ENCODE peak calls at places on chromosomes 2 and 18, in eight cellular contexts. F, V, K, T, Y, G, L and X are unnamed samples.

GRCh38 chr2:200809506-200810251 is 2.0 kb upstream of the BZW1 start:
- DNase-seq in F (no peak), V (no peak), K (no peak), T (no peak), Y (no peak), G (no peak), L (no peak), X (no peak)

GRCh38 chr2:207206001-207206400 is 40.3 kb upstream of the KLF7 start:
- DNase-seq in F (no peak), V (no peak), K (no peak), T (peak; percentile 55), Y (no peak), G (no peak), L (no peak), X (no peak)

GRCh38 chr2:241500431-241500975 is 7.9 kb downstream of the STK25 start:
- DNase-seq in F (no peak), V (no peak), K (no peak), T (no peak), Y (no peak), G (no peak), L (no peak), X (no peak)

GRCh38 chr2:207828361-207829057 is 58.8 kb upstream of the FZD5 start:
- DNase-seq in F (no peak), V (no peak), K (no peak), T (no peak), Y (no peak), G (no peak), L (no peak), X (no peak)

GRCh38 chr2:26849056-26850001 is 1.4 kb downstream of the DPYSL5 start:
- DNase-seq in F (peak; percentile 24), V (no peak), K (no peak), T (no peak), Y (no peak), G (peak; percentile 22), L (no peak), X (no peak)

GRCh38 chr2:159144776-159145614 is 141.5 kb downstream of the WDSUB1 start:
- DNase-seq in F (no peak), V (no peak), K (no peak), T (no peak), Y (no peak), G (no peak), L (no peak), X (no peak)

GRCh38 chr2:54569745-54570296 is 113.7 kb downstream of the SPTBN1 start:
- DNase-seq in F (no peak), V (peak; percentile 33), K (no peak), T (no peak), Y (no peak), G (no peak), L (no peak), X (no peak)

GRCh38 chr2:15844099-15844801 is 96.1 kb upstream of the MYCN start:
- DNase-seq in F (no peak), V (no peak), K (no peak), T (no peak), Y (no peak), G (no peak), L (no peak), X (no peak)

GRCh38 chr2:8554296-8554806 is 127.5 kb upstream of the ID2 start:
- DNase-seq in F (peak; percentile 8), V (no peak), K (no peak), T (no peak), Y (no peak), G (no peak), L (peak; percentile 50), X (no peak)

GRCh38 chr2:196926562-196927317 is at the start of gene PGAP1:
- DNase-seq in F (peak; percentile 86), V (peak; percentile 91), K (peak; percentile 71), T (peak; percentile 93), Y (peak; percentile 93), G (peak; percentile 81), L (peak; percentile 95), X (peak; percentile 52)

GRCh38 chr2:173493874-173494273 is 139.2 kb downstream of the CDCA7 start:
- DNase-seq in F (no peak), V (no peak), K (no peak), T (no peak), Y (no peak), G (no peak), L (no peak), X (no peak)

GRCh38 chr2:86331391-86331790 is 6.0 kb downstream of the REEP1 start:
- DNase-seq in F (no peak), V (no peak), K (no peak), T (no peak), Y (no peak), G (no peak), L (no peak), X (no peak)

GRCh38 chr2:95392730-95393455 is 9.6 kb upstream of the FAHD2A start:
- DNase-seq in F (no peak), V (no peak), K (no peak), T (no peak), Y (no peak), G (no peak), L (no peak), X (no peak)

GRCh38 chr18:76262956-76263955 is 231.8 kb downstream of the ZNF516 start:
- DNase-seq in F (no peak), V (no peak), K (no peak), T (no peak), Y (no peak), G (no peak), L (no peak), X (no peak)

GRCh38 chr2:41241325-41242000 is 789.6 kb upstream of the SLC8A1 start:
- DNase-seq in F (no peak), V (no peak), K (no peak), T (no peak), Y (no peak), G (no peak), L (no peak), X (no peak)

GRCh38 chr2:218886461-218886947 is 5.9 kb downstream of the WNT10A start:
- DNase-seq in F (peak; percentile 64), V (no peak), K (no peak), T (peak; percentile 73), Y (no peak), G (no peak), L (peak; percentile 73), X (no peak)

GRCh38 chr2:219172231-219173154 is 2.7 kb upstream of the SLC23A3 start:
- DNase-seq in F (no peak), V (no peak), K (no peak), T (no peak), Y (no peak), G (no peak), L (no peak), X (no peak)

GRCh38 chr2:30225131-30225762 is 6.1 kb upstream of the LBH start:
- DNase-seq in F (no peak), V (peak; percentile 53), K (no peak), T (no peak), Y (no peak), G (no peak), L (no peak), X (peak; percentile 28)

GRCh38 chr2:240840435-240841060 is 20.5 kb upstream of the KIF1A start:
- DNase-seq in F (peak; percentile 65), V (peak; percentile 41), K (no peak), T (peak; percentile 24), Y (peak; percentile 70), G (no peak), L (no peak), X (no peak)

GRCh38 chr2:98835831-98836385 is 100.1 kb downstream of the CRACDL start:
- DNase-seq in F (no peak), V (peak; percentile 13), K (no peak), T (no peak), Y (no peak), G (peak; percentile 41), L (no peak), X (no peak)

GRCh38 chr18:3579701-3580100 is 129.7 kb downstream of the TGIF1 start:
- DNase-seq in F (no peak), V (no peak), K (no peak), T (no peak), Y (no peak), G (no peak), L (no peak), X (peak; percentile 80)

GRCh38 chr2:113142290-113142689 is 14.9 kb downstream of the IL1RN start:
- DNase-seq in F (no peak), V (no peak), K (no peak), T (no peak), Y (no peak), G (no peak), L (no peak), X (no peak)

GRCh38 chr2:65199194-65199593 is 28.4 kb upstream of the ACTR2 start:
- DNase-seq in F (no peak), V (no peak), K (no peak), T (no peak), Y (no peak), G (no peak), L (no peak), X (no peak)

GRCh38 chr2:190859347-190860297 is 21.0 kb upstream of the GLS start:
- DNase-seq in F (no peak), V (no peak), K (no peak), T (peak; percentile 34), Y (peak; percentile 26), G (no peak), L (no peak), X (no peak)

GRCh38 chr2:140808816-140809215 is 1322.0 kb downstream of the LRP1B start:
- DNase-seq in F (no peak), V (peak; percentile 12), K (no peak), T (no peak), Y (no peak), G (no peak), L (no peak), X (no peak)

GRCh38 chr2:10048501-10049171 is 5.3 kb downstream of the KLF11 start:
- DNase-seq in F (no peak), V (peak; percentile 74), K (no peak), T (peak; percentile 64), Y (no peak), G (no peak), L (peak; percentile 40), X (no peak)

GRCh38 chr2:62808554-62808953 is 103.0 kb downstream of the EHBP1 start:
- DNase-seq in F (no peak), V (peak; percentile 55), K (no peak), T (no peak), Y (no peak), G (no peak), L (no peak), X (no peak)

GRCh38 chr2:174365583-174365982 is 29.9 kb upstream of the SCRN3 start:
- DNase-seq in F (no peak), V (no peak), K (no peak), T (no peak), Y (no peak), G (no peak), L (no peak), X (no peak)

GRCh38 chr2:33230877-33231276 is 245.6 kb upstream of the RASGRP3 start:
- DNase-seq in F (no peak), V (no peak), K (no peak), T (no peak), Y (no peak), G (no peak), L (no peak), X (no peak)

GRCh38 chr2:68837861-68838341 is 33.3 kb downstream of the BMP10 start:
- DNase-seq in F (no peak), V (no peak), K (no peak), T (no peak), Y (no peak), G (no peak), L (no peak), X (no peak)

GRCh38 chr2:28445448-28446258 is 50.2 kb upstream of the PLB1 start:
- DNase-seq in F (no peak), V (no peak), K (peak; percentile 15), T (no peak), Y (no peak), G (peak; percentile 34), L (no peak), X (peak; percentile 85)

GRCh38 chr2:5729426-5729825 is 37.2 kb downstream of the SOX11 start:
- DNase-seq in F (no peak), V (no peak), K (no peak), T (no peak), Y (no peak), G (no peak), L (no peak), X (no peak)

GRCh38 chr2:160220545-160221009 is 20.5 kb upstream of the ITGB6 start:
- DNase-seq in F (no peak), V (no peak), K (no peak), T (no peak), Y (no peak), G (no peak), L (no peak), X (no peak)

GRCh38 chr2:239548965-239549595 is 148.3 kb upstream of the HDAC4 start:
- DNase-seq in F (no peak), V (no peak), K (no peak), T (no peak), Y (no peak), G (no peak), L (peak; percentile 47), X (no peak)